ENCODE peak calls at places on chromosomes 12 and 14, in five cellular contexts. X, V, Z, Q and S are unnamed samples.

GRCh38 chr12:96743606-96744005 is 163.5 kb upstream of the NEDD1 start:
- DNase-seq in Q (no peak), X (no peak), V (no peak), Z (no peak), S (no peak)

GRCh38 chr14:103745424-103745823 is 29.8 kb downstream of the ZFYVE21 start:
- DNase-seq in X (peak; percentile 5), Z (no peak), V (no peak), Q (no peak), S (no peak)

GRCh38 chr12:30923057-30923456 is 3.5 kb upstream of the TSPAN11 start:
- DNase-seq in Q (no peak), V (no peak), X (no peak), Z (no peak), S (no peak)

GRCh38 chr12:20018406-20018805 is 349.9 kb upstream of the PDE3A start:
- DNase-seq in Z (no peak), V (no peak), Q (no peak), X (no peak), S (no peak)

GRCh38 chr14:46480817-46481216 is 170.8 kb downstream of the RPL10L start:
- DNase-seq in V (no peak), X (no peak), Z (no peak), Q (no peak), S (no peak)

GRCh38 chr14:101126376-101127130 is 223.0 kb upstream of the RTL1 start:
- DNase-seq in Q (no peak), V (no peak), Z (no peak), X (no peak), S (no peak)

GRCh38 chr12:8154526-8154925 is 2.3 kb upstream of the ZNF705A start:
- DNase-seq in V (no peak), Z (no peak), X (no peak), Q (no peak), S (no peak)

GRCh38 chr14:45262637-45263036 is 9.6 kb upstream of the MIS18BP1 start:
- DNase-seq in X (no peak), V (no peak), Z (no peak), Q (no peak), S (no peak)

GRCh38 chr12:3200032-3200617 is 122.9 kb downstream of the TSPAN9 start:
- DNase-seq in V (no peak), Z (no peak), Q (no peak), X (peak; percentile 86), S (peak; percentile 75)

GRCh38 chr14:59303216-59303615 is 114.7 kb downstream of the DAAM1 start:
- DNase-seq in Z (no peak), V (no peak), Q (no peak), X (no peak), S (no peak)

GRCh38 chr14:103286968-103287850 is 46.8 kb upstream of the EIF5 start:
- DNase-seq in X (no peak), Z (no peak), V (no peak), Q (no peak), S (no peak)

GRCh38 chr12:121576851-121577391 is 3.9 kb downstream of the KDM2B start:
- DNase-seq in Q (no peak), Z (no peak), V (no peak), X (no peak), S (peak; percentile 31)

GRCh38 chr12:121124402-121125109 is 8.1 kb upstream of the P2RX7 start:
- DNase-seq in X (no peak), Z (no peak), V (peak; percentile 16), Q (peak; percentile 67), S (no peak)

GRCh38 chr14:99177876-99178630 is 93.9 kb downstream of the BCL11B start:
- DNase-seq in Z (no peak), X (no peak), V (no peak), Q (no peak), S (no peak)

GRCh38 chr14:72957213-72957612 is 30.9 kb downstream of the DCAF4 start:
- DNase-seq in Z (no peak), V (no peak), X (no peak), Q (no peak), S (no peak)

GRCh38 chr12:122021193-122021821 is 377 bp upstream of the BCL7A start:
- DNase-seq in X (peak; percentile 80), Z (no peak), Q (no peak), V (no peak), S (peak; percentile 34)

GRCh38 chr14:22898302-22898894 is 15.4 kb downstream of the REM2 start:
- DNase-seq in Q (no peak), Z (no peak), V (no peak), X (peak; percentile 51), S (no peak)

GRCh38 chr12:48869191-48869590 is 3.5 kb upstream of the RND1 start:
- DNase-seq in X (no peak), Z (no peak), V (no peak), Q (no peak), S (no peak)

GRCh38 chr12:262817-263216 is at the start of gene SLC6A13:
- DNase-seq in V (no peak), Z (no peak), X (no peak), Q (no peak), S (no peak)

GRCh38 chr12:114340231-114340630 is 65.7 kb downstream of the TBX5 start:
- DNase-seq in Z (no peak), X (no peak), Q (no peak), V (no peak), S (no peak)

GRCh38 chr14:23071975-23072539 is 14.7 kb upstream of the CDH24 start:
- DNase-seq in Z (no peak), V (no peak), Q (no peak), X (no peak), S (no peak)

GRCh38 chr14:55846852-55847471 is 267.0 kb downstream of the KTN1 start:
- DNase-seq in X (no peak), V (no peak), Q (no peak), Z (no peak), S (no peak)

GRCh38 chr14:64434528-64434927 is 30.8 kb upstream of the AKAP5 start:
- DNase-seq in Z (no peak), Q (no peak), V (no peak), X (no peak), S (no peak)

GRCh38 chr12:91098942-91099341 is 12.4 kb downstream of the LUM start:
- DNase-seq in Q (no peak), Z (no peak), V (no peak), X (no peak), S (no peak)

GRCh38 chr14:24334431-24335271 is at the start of gene ADCY4:
- DNase-seq in X (peak; percentile 80), V (no peak), Z (no peak), Q (no peak), S (no peak)

GRCh38 chr12:103771466-103771865 is 69.6 kb downstream of the NT5DC3 start:
- DNase-seq in Z (no peak), X (no peak), Q (peak; percentile 43), V (no peak), S (peak; percentile 18)

GRCh38 chr14:96888593-96888992 is 91.4 kb downstream of the VRK1 start:
- DNase-seq in V (no peak), X (no peak), Z (no peak), Q (no peak), S (no peak)